ENCODE peak calls at places on chromosomes 12 and 14, in five cellular contexts. E is astrocyte of the spinal cord; P is naive thymus-derived CD8-positive, alpha-beta T cell; Q is AG08396; R is cardiac fibroblast. C is an unnamed sample.
A peak's percentile ranks its signal among the peaks of the same experiment; 100 is the strongest.

GRCh38 chr14:24436355-24437019 is 6.1 kb downstream of the SDR39U1 start:
- DNase-seq in E (peak; percentile 79), P (peak; percentile 44), Q (peak; percentile 80), R (peak; percentile 91), C (peak; percentile 57)

GRCh38 chr12:120748242-120748641 is 22.6 kb downstream of the ACADS start:
- DNase-seq in E (no peak), P (no peak), Q (no peak), R (no peak), C (no peak)

GRCh38 chr12:14928946-14929345 is 9.4 kb downstream of the ERP27 start:
- DNase-seq in E (no peak), P (no peak), Q (no peak), R (no peak), C (no peak)

GRCh38 chr12:131266591-131267467 is 313.1 kb downstream of the ADGRD1 start:
- DNase-seq in E (no peak), P (no peak), Q (no peak), R (no peak), C (no peak)

GRCh38 chr12:46661161-46661845 is 164.5 kb downstream of the SLC38A4 start:
- DNase-seq in E (peak; percentile 92), P (no peak), Q (peak; percentile 59), R (peak; percentile 96), C (peak; percentile 94)

GRCh38 chr12:52657305-52657902 is 5.4 kb upstream of the KRT2 start:
- DNase-seq in E (no peak), P (no peak), Q (no peak), R (no peak), C (no peak)

GRCh38 chr12:131115766-131116165 is 162.1 kb downstream of the ADGRD1 start:
- DNase-seq in E (no peak), P (no peak), Q (no peak), R (no peak), C (no peak)

GRCh38 chr14:74637184-74637562 is 25.1 kb upstream of the LTBP2 start:
- DNase-seq in E (no peak), P (no peak), Q (no peak), R (no peak), C (no peak)

GRCh38 chr12:70043490-70044138 is 199.6 kb upstream of the CNOT2 start:
- DNase-seq in E (peak; percentile 2), P (no peak), Q (no peak), R (peak; percentile 2), C (no peak)

GRCh38 chr14:69242311-69243224 is 17.4 kb upstream of the GALNT16 start:
- DNase-seq in E (peak; percentile 78), P (peak; percentile 59), Q (peak; percentile 71), R (peak; percentile 86), C (peak; percentile 34)

GRCh38 chr12:14261096-14261495 is 104.4 kb upstream of the ATF7IP start:
- DNase-seq in E (no peak), P (no peak), Q (no peak), R (no peak), C (no peak)